ENCODE peak calls at places on chromosomes 11 and 22, in four cellular contexts. Q, H, P and Z are unnamed samples. For H3K9me3, the result is how much of the 10 kb centered on the place peaks cover.

GRCh38 chr11:334264-335033 is 13.8 kb upstream of the IFITM3 start:
- DNase-seq in Q (no peak), P (no peak), H (no peak), Z (no peak)

GRCh38 chr22:17097701-17098100 is 12.9 kb downstream of the IL17RA start:
- DNase-seq in P (no peak), Q (no peak), H (no peak), Z (no peak)

GRCh38 chr11:69641681-69642548 is 959 bp downstream of the CCND1 start:
- DNase-seq in P (no peak), Q (no peak), H (no peak), Z (no peak)

GRCh38 chr11:20088368-20089260 is 71.7 kb downstream of the DBX1 start:
- DNase-seq in P (no peak), Q (no peak), H (no peak), Z (no peak)

GRCh38 chr11:17642370-17642769 is 77.0 kb upstream of the MYOD1 start:
- DNase-seq in H (no peak), P (no peak), Q (no peak), Z (no peak)

GRCh38 chr22:45846952-45847351 is 130.0 kb downstream of the WNT7B start:
- DNase-seq in P (no peak), Q (no peak), H (no peak), Z (no peak)

GRCh38 chr11:116112031-116112935 is 608.1 kb upstream of the CADM1 start:
- DNase-seq in Q (no peak), P (no peak), H (no peak), Z (no peak)

GRCh38 chr11:623999-624704 is 603 bp downstream of the CDHR5 start:
- DNase-seq in P (no peak), H (peak), Q (no peak), Z (peak)

GRCh38 chr22:47293368-47294221 is 531.1 kb downstream of the TBC1D22A start:
- DNase-seq in H (no peak), P (no peak), Q (no peak), Z (no peak)

GRCh38 chr11:112949781-112950575 is 11.2 kb upstream of the NCAM1 start:
- DNase-seq in P (no peak), Q (no peak), H (no peak), Z (no peak)

GRCh38 chr11:62142921-62143320 is 19.1 kb downstream of the INCENP start:
- DNase-seq in H (no peak), P (peak), Q (no peak), Z (no peak)

GRCh38 chr11:66956689-66957290 is 1.4 kb downstream of the PC start:
- DNase-seq in Q (no peak), H (no peak), P (no peak), Z (no peak)
- H3K4me3 ChIP-seq in Q (peak), H (no peak), P (peak), Z (no peak)

GRCh38 chr11:27445625-27446024 is 27.0 kb downstream of the LGR4 start:
- DNase-seq in P (no peak), Q (no peak), H (no peak), Z (no peak)

GRCh38 chr11:27440090-27440489 is 32.5 kb downstream of the LGR4 start:
- DNase-seq in Q (no peak), H (no peak), P (no peak), Z (no peak)

GRCh38 chr11:27447288-27447914 is 25.2 kb downstream of the LGR4 start:
- DNase-seq in P (no peak), Q (no peak), H (no peak), Z (no peak)

GRCh38 chr11:27444801-27445215 is 27.8 kb downstream of the LGR4 start:
- DNase-seq in H (no peak), Q (no peak), P (no peak), Z (no peak)

GRCh38 chr11:27443746-27444465 is 28.7 kb downstream of the LGR4 start:
- DNase-seq in Q (no peak), H (no peak), P (no peak), Z (no peak)
- H3K27ac ChIP-seq in Q (no peak), H (no peak), P (no peak), Z (no peak)

DNA sequence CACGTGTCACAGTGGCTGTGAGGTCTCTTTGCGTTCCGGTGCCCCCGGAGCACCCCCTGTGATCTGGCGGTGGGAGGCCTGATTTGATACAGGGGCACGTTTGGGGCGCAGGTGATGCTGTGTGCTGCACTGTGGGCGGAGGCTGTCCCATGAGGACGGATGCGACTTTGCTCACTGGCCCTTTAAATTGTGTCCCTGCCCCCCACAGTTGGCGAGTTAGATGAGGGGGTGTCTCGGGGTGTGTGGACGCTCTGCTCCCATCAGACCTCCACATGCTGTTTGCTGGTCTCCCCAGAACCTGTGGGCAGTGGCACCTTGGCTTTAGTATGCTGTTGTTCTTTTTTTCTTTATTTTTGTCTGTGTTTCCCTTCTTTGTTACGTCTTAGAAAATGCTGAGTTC is 5.2 kb downstream of the ZBED4 start:
- DNase-seq in Q (no peak), P (no peak), H (no peak), Z (no peak)
- H3K9me3 ChIP-seq in Q (under half), P (under half), H (under half), Z (under half)

GRCh38 chr11:13082588-13082987 is 73.5 kb downstream of the RASSF10 start:
- DNase-seq in P (no peak), H (no peak), Q (no peak), Z (no peak)
- H3K4me3 ChIP-seq in P (no peak), H (no peak), Q (no peak), Z (no peak)

GRCh38 chr11:64865286-64866172 is 12.9 kb downstream of the EHD1 start:
- DNase-seq in H (no peak), P (peak), Q (no peak), Z (no peak)

GRCh38 chr11:64866173-64866491 is 12.3 kb downstream of the EHD1 start:
- DNase-seq in Q (no peak), H (no peak), P (no peak), Z (no peak)

GRCh38 chr11:64863381-64864060 is 14.9 kb downstream of the EHD1 start:
- DNase-seq in H (no peak), Q (no peak), P (no peak), Z (no peak)

GRCh38 chr11:64864135-64864472 is 14.3 kb downstream of the EHD1 start:
- DNase-seq in H (no peak), Q (no peak), P (no peak), Z (peak)

DNA sequence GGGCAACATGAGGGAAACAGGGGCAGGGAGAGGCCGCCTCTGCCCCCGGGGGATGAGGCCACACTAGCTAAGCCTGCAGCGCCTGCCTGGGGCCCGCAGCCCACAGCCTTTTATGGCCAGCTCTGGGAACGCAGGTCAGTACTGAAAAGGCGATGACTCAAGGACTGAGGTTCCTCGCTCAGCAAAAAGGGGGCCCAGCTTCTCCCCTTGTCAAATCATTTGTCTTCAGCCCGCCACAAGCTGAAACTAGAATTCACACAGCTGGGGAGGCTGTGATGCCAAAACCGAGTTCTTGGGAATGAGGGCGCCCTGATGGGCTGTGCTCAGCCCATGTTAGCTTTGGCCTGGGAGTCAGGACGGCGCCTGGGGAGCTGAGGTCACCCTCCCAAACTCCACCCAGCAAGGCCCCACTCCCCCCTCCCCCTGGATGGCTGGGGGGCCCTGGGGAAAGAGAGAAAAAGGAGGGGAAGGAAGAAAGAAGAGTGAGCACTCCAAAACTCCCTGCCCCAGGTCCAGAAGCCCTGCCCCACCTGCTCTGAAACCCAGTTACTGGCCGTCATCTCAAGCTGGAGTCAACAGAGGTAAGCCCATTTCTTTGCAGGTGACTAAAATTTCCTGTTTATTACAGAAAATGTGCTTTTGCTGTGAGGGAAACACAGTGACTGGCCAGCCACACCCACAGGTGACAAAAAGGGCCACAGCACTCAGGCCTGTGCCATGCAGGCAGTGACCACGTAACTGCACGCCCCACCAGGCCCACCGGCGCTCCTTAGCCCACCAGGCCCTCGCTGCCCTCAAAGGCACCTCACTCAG is 13.7 kb downstream of the EHD1 start:
- DNase-seq in P (peak), H (no peak), Q (peak), Z (no peak)
- H3K27ac ChIP-seq in P (peak), H (no peak), Q (peak), Z (peak)

GRCh38 chr22:48595511-48595905 is 1232.2 kb downstream of the BRD1 start:
- DNase-seq in P (no peak), H (no peak), Q (no peak), Z (no peak)
- H3K9me3 ChIP-seq in P (under half), H (under half), Q (half or more), Z (under half)

DNA sequence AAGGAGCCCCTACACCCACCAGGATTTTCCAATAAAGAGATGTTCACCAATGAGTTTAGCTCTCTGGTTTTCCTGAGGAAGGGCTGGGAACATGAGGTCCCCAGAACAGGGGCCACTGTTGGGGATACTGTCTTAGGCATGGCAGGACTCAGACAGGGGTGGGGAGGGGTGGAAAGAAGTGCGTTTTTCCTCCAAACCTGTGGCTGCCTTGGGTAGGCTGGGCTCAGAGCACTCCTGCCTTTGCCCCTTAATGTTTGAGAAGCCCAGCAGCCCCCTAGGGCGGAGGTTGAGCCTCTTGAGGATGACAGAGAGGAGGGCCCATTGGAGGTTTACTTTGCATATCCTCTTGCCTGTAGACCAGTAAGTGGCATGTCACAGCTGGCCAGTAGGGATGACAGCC is 10.6 kb downstream of the MTFP1 start:
- DNase-seq in H (no peak), Q (no peak), P (no peak), Z (no peak)
- H3K4me3 ChIP-seq in H (peak), Q (no peak), P (no peak), Z (no peak)

GRCh38 chr22:40634119-40634903 is 2.2 kb downstream of the MRTFA start:
- DNase-seq in Q (no peak), P (no peak), H (no peak), Z (no peak)
- H3K27ac ChIP-seq in Q (no peak), P (peak), H (no peak), Z (no peak)